ENCODE peak calls at places on chromosomes 7 and 10, in six cellular contexts. F, B, C, O, J and R are unnamed samples.

GRCh38 chr7:109763611-109764010 is 1193.9 kb downstream of the DNAJB9 start:
- DNase-seq in F (no peak), B (no peak), C (no peak), O (no peak), J (no peak), R (no peak)

GRCh38 chr10:17736223-17736622 is 15.8 kb upstream of the TMEM236 start:
- DNase-seq in F (no peak), B (no peak), C (no peak), O (no peak), J (no peak), R (no peak)

GRCh38 chr7:107614425-107614824 is 34.4 kb downstream of the BCAP29 start:
- DNase-seq in F (peak), B (no peak), C (no peak), O (no peak), J (peak), R (no peak)

GRCh38 chr10:49328401-49329185 is 29.6 kb downstream of the C10orf71 start:
- DNase-seq in F (no peak), B (no peak), C (no peak), O (no peak), J (no peak), R (no peak)

GRCh38 chr7:460374-461117 is 59.1 kb downstream of the PDGFA start:
- DNase-seq in F (no peak), B (no peak), C (peak), O (no peak), J (peak), R (no peak)

GRCh38 chr7:84811427-84811826 is 375.4 kb downstream of the SEMA3D start:
- DNase-seq in F (no peak), B (no peak), C (peak), O (no peak), J (no peak), R (no peak)

GRCh38 chr7:149144996-149145850 is 2.0 kb upstream of the ZNF398 start:
- DNase-seq in F (no peak), B (no peak), C (no peak), O (no peak), J (no peak), R (no peak)

GRCh38 chr7:42502022-42502421 is 265.0 kb upstream of the GLI3 start:
- DNase-seq in F (no peak), B (no peak), C (no peak), O (no peak), J (peak), R (no peak)

GRCh38 chr7:129634361-129635034 is 23.0 kb downstream of the NRF1 start:
- DNase-seq in F (no peak), B (no peak), C (no peak), O (no peak), J (no peak), R (no peak)

GRCh38 chr10:60921631-60922030 is 22.4 kb downstream of the RHOBTB1 start:
- DNase-seq in F (no peak), B (no peak), C (no peak), O (peak), J (no peak), R (no peak)

GRCh38 chr7:98423043-98423442 is 22.2 kb upstream of the BAIAP2L1 start:
- DNase-seq in F (peak), B (no peak), C (no peak), O (peak), J (peak), R (no peak)

GRCh38 chr10:70931168-70931805 is 42.9 kb upstream of the PCBD1 start:
- DNase-seq in F (peak), B (no peak), C (no peak), O (no peak), J (peak), R (no peak)

GRCh38 chr7:134694767-134695166 is 48.1 kb downstream of the BPGM start:
- DNase-seq in F (no peak), B (no peak), C (no peak), O (no peak), J (no peak), R (no peak)

GRCh38 chr10:9814285-9814866 is 1203.3 kb upstream of the CELF2 start:
- DNase-seq in F (no peak), B (no peak), C (no peak), O (no peak), J (no peak), R (no peak)

GRCh38 chr7:46126901-46127300 is 205.8 kb upstream of the IGFBP3 start:
- DNase-seq in F (no peak), B (no peak), C (no peak), O (no peak), J (no peak), R (no peak)

GRCh38 chr10:89414146-89414878 is at the start of gene IFIT5:
- DNase-seq in F (peak), B (peak), C (peak), O (peak), J (peak), R (peak)

GRCh38 chr7:149736478-149737360 is 36.7 kb downstream of the ZNF467 start:
- DNase-seq in F (no peak), B (no peak), C (no peak), O (no peak), J (peak), R (no peak)

GRCh38 chr10:127990846-127991542 is 84.1 kb downstream of the PTPRE start:
- DNase-seq in F (no peak), B (peak), C (no peak), O (no peak), J (peak), R (no peak)

GRCh38 chr10:95289003-95289920 is 1.5 kb downstream of the PDLIM1 start:
- DNase-seq in F (peak), B (no peak), C (peak), O (peak), J (peak), R (no peak)

GRCh38 chr10:28592953-28593352 is 60.0 kb downstream of the WAC start:
- DNase-seq in F (peak), B (no peak), C (no peak), O (no peak), J (peak), R (no peak)

GRCh38 chr10:75466886-75467285 is 35.5 kb downstream of the LRMDA start:
- DNase-seq in F (no peak), B (no peak), C (no peak), O (no peak), J (no peak), R (no peak)

GRCh38 chr10:88234332-88234731 is 348.8 kb downstream of the RNLS start:
- DNase-seq in F (no peak), B (no peak), C (no peak), O (no peak), J (peak), R (peak)

GRCh38 chr10:22714524-22715289 is at the start of gene PIP4K2A:
- DNase-seq in F (peak), B (peak), C (peak), O (peak), J (peak), R (peak)

GRCh38 chr10:48782321-48782720 is 97.6 kb downstream of the WDFY4 start:
- DNase-seq in F (no peak), B (no peak), C (no peak), O (no peak), J (no peak), R (no peak)

GRCh38 chr7:137462074-137462715 is 118.7 kb upstream of the PTN start:
- DNase-seq in F (peak), B (no peak), C (no peak), O (no peak), J (peak), R (no peak)

GRCh38 chr10:120514035-120514620 is 57.1 kb downstream of the PLPP4 start:
- DNase-seq in F (no peak), B (peak), C (peak), O (no peak), J (peak), R (no peak)